ENCODE peak calls at places on chromosomes 4 and X, in four cellular contexts. Z is neural progenitor cell, Q is PC-3, U is GM23338. C is an unnamed sample.

GRCh38 chr4:167177925-167178324 is 56.4 kb downstream of the SPOCK3 start:
- DNase-seq in Z (peak), Q (no peak), U (no peak), C (peak)

GRCh38 chr4:106038012-106038411 is 142.7 kb downstream of the NPNT start:
- DNase-seq in Z (no peak), Q (no peak), U (no peak), C (no peak)

GRCh38 chr4:20252656-20253271 is 1.1 kb downstream of the SLIT2 start:
- DNase-seq in Z (peak), Q (peak), U (peak), C (peak)

GRCh38 chr4:127249066-127249766 is 383.5 kb upstream of the INTU start:
- DNase-seq in Z (no peak), Q (peak), U (no peak), C (no peak)

GRCh38 chr4:67568820-67569219 is 10.3 kb downstream of the STAP1 start:
- DNase-seq in Z (no peak), Q (peak), U (no peak), C (no peak)

GRCh38 chr4:147787204-147787603 is 55.3 kb downstream of the ARHGAP10 start:
- DNase-seq in Z (no peak), Q (peak), U (no peak), C (no peak)

GRCh38 chrX:47568656-47569295 is 7.8 kb downstream of the ARAF start:
- DNase-seq in Z (peak), Q (peak), U (peak), C (no peak)

GRCh38 chr4:114597410-114598115 is 1.0 kb upstream of the UGT8 start:
- DNase-seq in Z (peak), Q (peak), U (peak), C (no peak)

GRCh38 chr4:16875487-16875886 is 23.0 kb downstream of the LDB2 start:
- DNase-seq in Z (no peak), Q (no peak), U (no peak), C (no peak)

GRCh38 chrX:42290608-42291007 is 367.3 kb upstream of the CASK start:
- DNase-seq in Z (peak), Q (peak), U (peak), C (no peak)

GRCh38 chrX:70481424-70481823 is 36.8 kb downstream of the DLG3 start:
- DNase-seq in Z (peak), Q (no peak), U (no peak), C (no peak)

GRCh38 chrX:68867458-68868166 is 38.8 kb downstream of the EFNB1 start:
- DNase-seq in Z (no peak), Q (no peak), U (no peak), C (no peak)

GRCh38 chr4:13054410-13054970 is 429.6 kb downstream of the RAB28 start:
- DNase-seq in Z (no peak), Q (peak), U (no peak), C (no peak)

GRCh38 chr4:107757860-107758476 is 37.9 kb upstream of the PAPSS1 start:
- DNase-seq in Z (peak), Q (peak), U (peak), C (peak)

GRCh38 chrX:46649421-46650260 is 76.1 kb downstream of the CHST7 start:
- DNase-seq in Z (peak), Q (no peak), U (peak), C (peak)

GRCh38 chrX:49932786-49933185 is 10.4 kb downstream of the CLCN5 start:
- DNase-seq in Z (no peak), Q (no peak), U (no peak), C (no peak)

DNA sequence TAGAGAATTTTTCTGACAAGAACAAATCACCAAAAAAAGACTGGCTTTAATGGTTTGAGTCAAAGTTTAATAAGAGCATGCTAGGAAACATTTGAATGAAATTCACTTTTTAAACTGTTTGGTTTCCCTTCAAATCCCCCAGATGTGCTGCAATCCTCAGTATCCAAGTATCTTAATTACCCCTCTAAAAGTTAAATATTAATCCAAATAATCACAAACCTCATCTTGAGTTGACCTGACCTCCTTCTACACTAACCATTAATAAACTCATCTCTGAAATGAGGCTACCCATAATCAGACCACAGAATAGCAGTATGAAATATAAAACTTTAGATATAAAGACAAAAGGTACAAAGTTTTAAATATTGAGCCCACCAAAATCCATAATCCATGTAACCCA is 10.1 kb downstream of the DHX15 start:
- DNase-seq in Z (no peak), Q (no peak), U (no peak), C (no peak)
- TF ChIP-seq EZH2phosphoT487 in Z (no peak), Q (no peak), U (no peak), C (no peak)

GRCh38 chrX:117835034-117835433 is 281.6 kb downstream of the KLHL13 start:
- DNase-seq in Z (peak), Q (no peak), U (peak), C (no peak)
- TF ChIP-seq EZH2phosphoT487 in Z (no peak), Q (no peak), U (no peak), C (no peak)

GRCh38 chr4:129230836-129231235 is 134.9 kb downstream of the C4orf33 start:
- DNase-seq in Z (no peak), Q (no peak), U (no peak), C (no peak)

GRCh38 chr4:129233691-129234090 is 137.7 kb downstream of the C4orf33 start:
- DNase-seq in Z (no peak), Q (no peak), U (no peak), C (no peak)

GRCh38 chr4:129231907-129232626 is 136.1 kb downstream of the C4orf33 start:
- DNase-seq in Z (no peak), Q (peak), U (no peak), C (no peak)

GRCh38 chr4:129236351-129236750 is 140.4 kb downstream of the C4orf33 start:
- DNase-seq in Z (no peak), Q (no peak), U (no peak), C (no peak)

GRCh38 chr4:129232627-129233337 is 136.8 kb downstream of the C4orf33 start:
- DNase-seq in Z (no peak), Q (no peak), U (no peak), C (no peak)
- TF ChIP-seq EZH2phosphoT487 in Z (no peak), Q (no peak), U (no peak), C (no peak)

DNA sequence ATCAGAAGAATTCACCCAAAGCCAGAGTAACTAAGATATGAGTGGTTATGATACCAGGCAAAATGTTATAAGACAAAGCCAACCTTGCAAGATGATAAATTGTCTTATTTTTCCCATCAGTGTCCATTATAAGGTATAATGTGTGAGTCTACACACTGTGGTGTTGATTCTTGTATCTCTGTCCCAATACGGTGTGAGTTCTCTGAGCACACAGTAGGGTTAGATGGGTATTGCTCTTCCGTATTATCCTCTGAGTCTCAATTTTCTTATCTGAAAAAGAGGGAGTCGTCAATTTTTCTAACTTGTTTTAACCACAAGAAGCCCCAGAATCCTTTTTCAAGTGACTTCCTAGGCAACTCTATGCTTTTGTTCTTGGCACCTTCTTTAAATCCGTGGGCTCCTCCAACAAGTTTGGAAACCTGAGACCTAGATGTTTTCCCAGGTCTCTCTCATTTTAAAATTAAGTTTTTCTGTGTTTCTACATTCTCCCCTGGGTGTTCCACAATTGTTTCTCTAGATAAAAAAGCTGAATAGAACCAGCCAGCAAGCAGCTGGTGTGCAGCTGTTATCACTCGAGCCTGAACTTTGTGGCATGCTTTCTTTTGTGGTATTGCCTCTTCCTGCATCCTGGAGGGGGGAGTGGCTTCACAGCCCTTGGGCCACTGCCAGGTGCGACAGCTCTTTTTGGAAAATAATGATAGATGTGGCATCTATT is 69.8 kb downstream of the HMGB2 start:
- DNase-seq in Z (peak), Q (no peak), U (peak), C (peak)
- TF ChIP-seq EZH2phosphoT487 in Z (no peak), Q (no peak), U (no peak), C (no peak)

GRCh38 chrX:109475174-109475891 is 6.6 kb downstream of the GUCY2F start:
- DNase-seq in Z (peak), Q (peak), U (peak), C (no peak)
- TF ChIP-seq EZH2phosphoT487 in Z (no peak), Q (no peak), U (no peak), C (no peak)

C was measured in MM.1S.